ENCODE peak calls at places on chromosomes 7 and 10, in seven cellular contexts. F is left ventricle myocardium inferior, L is SK-N-SH, T is A549, E is adrenal gland, Z is vagina, W is cardiac muscle cell. N is an unnamed sample.

GRCh38 chr10:3366043-3366442 is 193.5 kb upstream of the PITRM1 start:
- DNase-seq in F (no peak), L (no peak), T (no peak), E (no peak), Z (no peak), W (no peak), N (no peak)

GRCh38 chr10:129548534-129549130 is 81.6 kb downstream of the MGMT start:
- DNase-seq in F (no peak), L (no peak), T (no peak), E (no peak), Z (peak; percentile 62), W (no peak), N (no peak)

GRCh38 chr10:113045155-113046055 is 95.4 kb downstream of the TCF7L2 start:
- DNase-seq in F (no peak), L (no peak), T (no peak), E (no peak), Z (no peak), W (peak; percentile 86), N (no peak)

GRCh38 chr7:12705878-12706277 is 18.4 kb downstream of the ARL4A start:
- DNase-seq in F (no peak), L (no peak), T (no peak), E (peak; percentile 16), Z (no peak), W (peak; percentile 26), N (no peak)

GRCh38 chr7:135414850-135415439 is 95.0 kb downstream of the CNOT4 start:
- DNase-seq in F (no peak), L (peak; percentile 19), T (peak; percentile 16), E (peak; percentile 68), Z (no peak), W (peak; percentile 73), N (peak; percentile 4)

GRCh38 chr10:34063592-34063991 is 729.1 kb upstream of the NRP1 start:
- DNase-seq in F (no peak), L (no peak), T (no peak), E (no peak), Z (no peak), W (no peak), N (no peak)

GRCh38 chr10:45058992-45059561 is 58.4 kb downstream of the ZNF22 start:
- DNase-seq in F (no peak), L (no peak), T (no peak), E (no peak), Z (no peak), W (no peak), N (no peak)

GRCh38 chr7:48841750-48842149 is 82.6 kb upstream of the CDC14C start:
- DNase-seq in F (no peak), L (no peak), T (no peak), E (no peak), Z (no peak), W (no peak), N (no peak)

GRCh38 chr7:151876112-151876898 is 610 bp downstream of the PRKAG2 start:
- DNase-seq in F (peak; percentile 86), L (peak; percentile 80), T (peak; percentile 35), E (peak; percentile 69), Z (no peak), W (peak; percentile 15), N (peak; percentile 62)

GRCh38 chr7:108460964-108461363 is 4.7 kb upstream of the NRCAM start:
- DNase-seq in F (no peak), L (no peak), T (no peak), E (no peak), Z (no peak), W (no peak), N (no peak)

GRCh38 chr10:126439947-126440346 is 51.7 kb upstream of the ADAM12 start:
- DNase-seq in F (no peak), L (no peak), T (no peak), E (no peak), Z (no peak), W (peak; percentile 14), N (no peak)

GRCh38 chr10:15209827-15210509 is 41.5 kb upstream of the NMT2 start:
- DNase-seq in F (peak; percentile 70), L (peak; percentile 86), T (peak; percentile 78), E (peak; percentile 87), Z (no peak), W (peak; percentile 81), N (peak; percentile 75)

GRCh38 chr7:35494407-35494806 is 200.5 kb downstream of the HERPUD2 start:
- DNase-seq in F (no peak), L (no peak), T (no peak), E (no peak), Z (no peak), W (no peak), N (no peak)

GRCh38 chr10:102919992-102920736 is 2.1 kb downstream of the CNNM2 start:
- DNase-seq in F (no peak), L (no peak), T (no peak), E (no peak), Z (no peak), W (no peak), N (no peak)

GRCh38 chr10:96511044-96511945 is 2.4 kb downstream of the TLL2 start:
- DNase-seq in F (no peak), L (peak; percentile 72), T (peak; percentile 68), E (peak; percentile 25), Z (no peak), W (peak; percentile 28), N (no peak)

GRCh38 chr7:139441961-139442360 is 41.5 kb downstream of the KLRG2 start:
- DNase-seq in F (no peak), L (no peak), T (no peak), E (no peak), Z (no peak), W (no peak), N (no peak)

GRCh38 chr10:58152698-58153263 is 114.9 kb downstream of the IPMK start:
- DNase-seq in F (peak; percentile 18), L (peak; percentile 41), T (no peak), E (peak; percentile 52), Z (no peak), W (peak; percentile 68), N (peak; percentile 10)

GRCh38 chr10:1400129-1400865 is 337.0 kb downstream of the ADARB2 start:
- DNase-seq in F (no peak), L (no peak), T (no peak), E (no peak), Z (peak; percentile 42), W (no peak), N (no peak)

GRCh38 chr7:67738958-67739357 is 742.3 kb downstream of the TYW1 start:
- DNase-seq in F (no peak), L (no peak), T (no peak), E (peak; percentile 71), Z (peak; percentile 89), W (peak; percentile 95), N (no peak)

GRCh38 chr7:123230147-123230546 is 30.4 kb upstream of the SLC13A1 start:
- DNase-seq in F (no peak), L (no peak), T (no peak), E (no peak), Z (no peak), W (no peak), N (no peak)

GRCh38 chr10:6114299-6114698 is 25.5 kb downstream of the RBM17 start:
- DNase-seq in F (no peak), L (no peak), T (no peak), E (no peak), Z (no peak), W (no peak), N (no peak)

DNA sequence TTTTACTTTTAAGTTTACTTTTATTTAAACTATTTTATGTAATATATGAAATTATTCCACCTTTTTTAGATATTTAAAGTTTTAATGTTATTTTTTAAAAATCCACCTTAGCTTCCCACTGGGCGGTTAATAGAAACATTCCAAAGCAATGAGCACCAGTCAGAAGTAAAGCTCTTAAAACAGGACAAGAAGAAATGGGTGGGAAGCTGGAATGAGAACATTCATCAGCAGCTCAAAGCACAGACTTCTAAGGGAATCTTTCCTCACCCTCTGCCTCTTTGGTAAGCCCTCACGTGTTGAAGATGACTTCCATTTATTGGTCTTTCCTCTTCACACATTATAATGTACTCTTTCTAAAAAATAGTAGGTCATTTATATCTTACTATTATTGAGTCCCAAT is 3.1 kb downstream of the AGMO start:
- DNase-seq in F (no peak), L (no peak), T (no peak), E (no peak), Z (no peak), W (no peak), N (no peak)
- H3K4me1 ChIP-seq in F (peaks cover 37% of the 10 kb centered on the region), L (peaks cover 5% of the 10 kb centered on the region), T (peaks cover 36% of the 10 kb centered on the region), E (no peaks in the 10 kb centered on the region), Z (no peaks in the 10 kb centered on the region), W (no peaks in the 10 kb centered on the region), N (no peaks in the 10 kb centered on the region)

GRCh38 chr7:128030999-128031681 is at the start of gene LRRC4:
- DNase-seq in F (no peak), L (peak; percentile 90), T (no peak), E (peak; percentile 53), Z (no peak), W (peak; percentile 61), N (peak; percentile 50)

GRCh38 chr7:128031901-128032604 is 816 bp upstream of the LRRC4 start:
- DNase-seq in F (peak; percentile 33), L (peak; percentile 92), T (no peak), E (peak; percentile 81), Z (no peak), W (peak; percentile 90), N (peak; percentile 53)

GRCh38 chr7:128033246-128033645 is 2.0 kb upstream of the LRRC4 start:
- DNase-seq in F (no peak), L (no peak), T (no peak), E (no peak), Z (no peak), W (no peak), N (no peak)

GRCh38 chr7:128034830-128035229 is 3.6 kb upstream of the LRRC4 start:
- DNase-seq in F (no peak), L (no peak), T (no peak), E (no peak), Z (no peak), W (no peak), N (no peak)

GRCh38 chr7:128032605-128033235 is 1.5 kb upstream of the LRRC4 start:
- DNase-seq in F (peak; percentile 24), L (no peak), T (no peak), E (peak; percentile 38), Z (no peak), W (peak; percentile 18), N (no peak)
- H3K4me3 ChIP-seq in F (peak overlapping the region; percentile 73), L (peak overlapping the region; percentile 10), T (no peak overlapping the region), E (no peak overlapping the region), Z (peak overlapping the region; percentile 58), W (peak overlapping the region; percentile 79), N (no peak overlapping the region)

GRCh38 chr10:124701881-124702656 is 42.1 kb downstream of the FAM53B start:
- DNase-seq in F (peak; percentile 68), L (no peak), T (no peak), E (peak; percentile 91), Z (no peak), W (peak; percentile 87), N (peak; percentile 46)
- H3K27ac ChIP-seq in F (peak overlapping the region; percentile 92), L (peak overlapping the region; percentile 58), T (no peak overlapping the region), E (peak overlapping the region; percentile 95), Z (peak overlapping the region; percentile 81), W (peak overlapping the region; percentile 84), N (peak overlapping the region; percentile 67)

GRCh38 chr10:124740374-124741280 is 3.6 kb downstream of the FAM53B start:
- DNase-seq in F (peak; percentile 72), L (no peak), T (no peak), E (peak; percentile 73), Z (peak; percentile 92), W (peak; percentile 70), N (no peak)
- H3K4me1 ChIP-seq in F (peaks cover 93% of the 10 kb centered on the region), L (peaks cover 56% of the 10 kb centered on the region), T (peaks cover 46% of the 10 kb centered on the region), E (peaks cover 75% of the 10 kb centered on the region), Z (peaks cover 85% of the 10 kb centered on the region), W (peaks cover 41% of the 10 kb centered on the region), N (peaks cover 71% of the 10 kb centered on the region)